ENCODE peak calls at places on chromosome 1, in seven cellular contexts. One of them, this sample, is unnamed.

GRCh38 chr1:234533034-234533571 is 54.1 kb upstream of the TARBP1 start:
- DNase-seq in progenitor cell of endocrine pancreas: no peak
- DNase-seq in heart right ventricle: peak; percentile 48
- DNase-seq in psoas muscle: peak; percentile 72
- DNase-seq in nephron progenitor cell: no peak
- DNase-seq in CD8-positive, alpha-beta T cell: no peak
- DNase-seq in adrenal gland: peak; percentile 42
- DNase-seq in this sample: no peak

GRCh38 chr1:36323636-36324321 is at the start of gene EVA1B:
- DNase-seq in adrenal gland: peak; percentile 80
- DNase-seq in psoas muscle: peak; percentile 79
- DNase-seq in nephron progenitor cell: peak; percentile 76
- DNase-seq in progenitor cell of endocrine pancreas: peak; percentile 76
- DNase-seq in heart right ventricle: peak; percentile 89
- DNase-seq in CD8-positive, alpha-beta T cell: peak; percentile 31
- DNase-seq in this sample: no peak

GRCh38 chr1:236524892-236525179 is 1.1 kb downstream of the LGALS8 start:
- DNase-seq in adrenal gland: no peak
- DNase-seq in CD8-positive, alpha-beta T cell: no peak
- DNase-seq in heart right ventricle: no peak
- DNase-seq in psoas muscle: no peak
- DNase-seq in progenitor cell of endocrine pancreas: no peak
- DNase-seq in nephron progenitor cell: no peak
- DNase-seq in this sample: no peak

GRCh38 chr1:2303781-2304180 is 75.7 kb downstream of the SKI start:
- DNase-seq in heart right ventricle: no peak
- DNase-seq in progenitor cell of endocrine pancreas: no peak
- DNase-seq in CD8-positive, alpha-beta T cell: no peak
- DNase-seq in nephron progenitor cell: no peak
- DNase-seq in adrenal gland: no peak
- DNase-seq in psoas muscle: no peak
- DNase-seq in this sample: no peak

GRCh38 chr1:209601809-209602657 is 18.5 kb downstream of the CAMK1G start:
- DNase-seq in CD8-positive, alpha-beta T cell: no peak
- DNase-seq in progenitor cell of endocrine pancreas: no peak
- DNase-seq in psoas muscle: no peak
- DNase-seq in nephron progenitor cell: no peak
- DNase-seq in adrenal gland: peak; percentile 51
- DNase-seq in heart right ventricle: no peak
- DNase-seq in this sample: no peak

GRCh38 chr1:151510957-151511635 is at the start of gene CGN:
- DNase-seq in progenitor cell of endocrine pancreas: peak; percentile 94
- DNase-seq in psoas muscle: peak; percentile 83
- DNase-seq in heart right ventricle: peak; percentile 83
- DNase-seq in nephron progenitor cell: peak; percentile 96
- DNase-seq in CD8-positive, alpha-beta T cell: peak; percentile 77
- DNase-seq in adrenal gland: peak; percentile 90
- DNase-seq in this sample: peak; percentile 91

GRCh38 chr1:186188004-186188539 is 187.0 kb downstream of the TPR start:
- DNase-seq in adrenal gland: no peak
- DNase-seq in CD8-positive, alpha-beta T cell: no peak
- DNase-seq in heart right ventricle: no peak
- DNase-seq in psoas muscle: no peak
- DNase-seq in progenitor cell of endocrine pancreas: no peak
- DNase-seq in nephron progenitor cell: no peak
- DNase-seq in this sample: no peak

GRCh38 chr1:115593365-115594259 is 48.2 kb upstream of the VANGL1 start:
- DNase-seq in psoas muscle: no peak
- DNase-seq in heart right ventricle: no peak
- DNase-seq in CD8-positive, alpha-beta T cell: no peak
- DNase-seq in progenitor cell of endocrine pancreas: no peak
- DNase-seq in adrenal gland: no peak
- DNase-seq in nephron progenitor cell: no peak
- DNase-seq in this sample: no peak

GRCh38 chr1:196403803-196404690 is 204.2 kb downstream of the KCNT2 start:
- DNase-seq in psoas muscle: no peak
- DNase-seq in adrenal gland: no peak
- DNase-seq in nephron progenitor cell: no peak
- DNase-seq in progenitor cell of endocrine pancreas: no peak
- DNase-seq in heart right ventricle: no peak
- DNase-seq in CD8-positive, alpha-beta T cell: no peak
- DNase-seq in this sample: no peak

GRCh38 chr1:23693599-23693998 is 2.0 kb downstream of the RPL11 start:
- DNase-seq in psoas muscle: no peak
- DNase-seq in nephron progenitor cell: no peak
- DNase-seq in CD8-positive, alpha-beta T cell: no peak
- DNase-seq in adrenal gland: no peak
- DNase-seq in heart right ventricle: no peak
- DNase-seq in progenitor cell of endocrine pancreas: no peak
- DNase-seq in this sample: no peak

GRCh38 chr1:37795340-37796110 is 1.9 kb downstream of the MANEAL start:
- DNase-seq in adrenal gland: peak; percentile 60
- DNase-seq in nephron progenitor cell: peak; percentile 91
- DNase-seq in psoas muscle: peak; percentile 53
- DNase-seq in heart right ventricle: peak; percentile 61
- DNase-seq in progenitor cell of endocrine pancreas: peak; percentile 68
- DNase-seq in CD8-positive, alpha-beta T cell: no peak
- DNase-seq in this sample: no peak

GRCh38 chr1:203522237-203522636 is 28.3 kb downstream of the OPTC start:
- DNase-seq in heart right ventricle: no peak
- DNase-seq in CD8-positive, alpha-beta T cell: no peak
- DNase-seq in adrenal gland: no peak
- DNase-seq in nephron progenitor cell: peak; percentile 30
- DNase-seq in psoas muscle: no peak
- DNase-seq in progenitor cell of endocrine pancreas: no peak
- DNase-seq in this sample: peak; percentile 93

GRCh38 chr1:66396212-66396890 is 137.6 kb upstream of the SGIP1 start:
- DNase-seq in progenitor cell of endocrine pancreas: no peak
- DNase-seq in adrenal gland: no peak
- DNase-seq in nephron progenitor cell: no peak
- DNase-seq in heart right ventricle: no peak
- DNase-seq in psoas muscle: no peak
- DNase-seq in CD8-positive, alpha-beta T cell: no peak
- DNase-seq in this sample: no peak

GRCh38 chr1:39828734-39829133 is 40.1 kb upstream of the BMP8B start:
- DNase-seq in psoas muscle: no peak
- DNase-seq in CD8-positive, alpha-beta T cell: no peak
- DNase-seq in progenitor cell of endocrine pancreas: no peak
- DNase-seq in heart right ventricle: no peak
- DNase-seq in adrenal gland: no peak
- DNase-seq in nephron progenitor cell: no peak
- DNase-seq in this sample: no peak

GRCh38 chr1:39829791-39830533 is 41.3 kb upstream of the BMP8B start:
- DNase-seq in CD8-positive, alpha-beta T cell: no peak
- DNase-seq in heart right ventricle: no peak
- DNase-seq in psoas muscle: no peak
- DNase-seq in adrenal gland: no peak
- DNase-seq in progenitor cell of endocrine pancreas: no peak
- DNase-seq in nephron progenitor cell: no peak
- DNase-seq in this sample: no peak

GRCh38 chr1:39825432-39825941 is 36.8 kb upstream of the BMP8B start:
- DNase-seq in psoas muscle: no peak
- DNase-seq in CD8-positive, alpha-beta T cell: no peak
- DNase-seq in adrenal gland: no peak
- DNase-seq in nephron progenitor cell: no peak
- DNase-seq in heart right ventricle: no peak
- DNase-seq in progenitor cell of endocrine pancreas: no peak
- DNase-seq in this sample: no peak

GRCh38 chr1:39827201-39827600 is 38.5 kb upstream of the BMP8B start:
- DNase-seq in adrenal gland: no peak
- DNase-seq in psoas muscle: no peak
- DNase-seq in heart right ventricle: no peak
- DNase-seq in nephron progenitor cell: no peak
- DNase-seq in CD8-positive, alpha-beta T cell: no peak
- DNase-seq in progenitor cell of endocrine pancreas: no peak
- DNase-seq in this sample: no peak

GRCh38 chr1:39826583-39826982 is 37.9 kb upstream of the BMP8B start:
- DNase-seq in heart right ventricle: no peak
- DNase-seq in progenitor cell of endocrine pancreas: no peak
- DNase-seq in adrenal gland: no peak
- DNase-seq in nephron progenitor cell: no peak
- DNase-seq in CD8-positive, alpha-beta T cell: no peak
- DNase-seq in psoas muscle: no peak
- DNase-seq in this sample: no peak
- TF ChIP-seq CTCF in heart right ventricle: no peak
- TF ChIP-seq CTCF in progenitor cell of endocrine pancreas: no peak
- TF ChIP-seq CTCF in adrenal gland: no peak
- TF ChIP-seq CTCF in nephron progenitor cell: no peak
- TF ChIP-seq CTCF in CD8-positive, alpha-beta T cell: no peak
- TF ChIP-seq CTCF in psoas muscle: no peak
- TF ChIP-seq CTCF in this sample: no peak

GRCh38 chr1:90475623-90476022 is 241.5 kb downstream of the BARHL2 start:
- DNase-seq in nephron progenitor cell: no peak
- DNase-seq in adrenal gland: no peak
- DNase-seq in heart right ventricle: no peak
- DNase-seq in CD8-positive, alpha-beta T cell: no peak
- DNase-seq in psoas muscle: no peak
- DNase-seq in progenitor cell of endocrine pancreas: no peak
- DNase-seq in this sample: no peak
- TF ChIP-seq CTCF in nephron progenitor cell: peak; percentile 21
- TF ChIP-seq CTCF in adrenal gland: no peak
- TF ChIP-seq CTCF in heart right ventricle: no peak
- TF ChIP-seq CTCF in CD8-positive, alpha-beta T cell: no peak
- TF ChIP-seq CTCF in psoas muscle: no peak
- TF ChIP-seq CTCF in progenitor cell of endocrine pancreas: peak; percentile 45
- TF ChIP-seq CTCF in this sample: peak; percentile 26

GRCh38 chr1:212917858-212918257 is 32.5 kb upstream of the VASH2 start:
- DNase-seq in psoas muscle: no peak
- DNase-seq in heart right ventricle: no peak
- DNase-seq in CD8-positive, alpha-beta T cell: no peak
- DNase-seq in nephron progenitor cell: no peak
- DNase-seq in adrenal gland: no peak
- DNase-seq in progenitor cell of endocrine pancreas: no peak
- DNase-seq in this sample: no peak

GRCh38 chr1:212920246-212920645 is 30.1 kb upstream of the VASH2 start:
- DNase-seq in progenitor cell of endocrine pancreas: no peak
- DNase-seq in CD8-positive, alpha-beta T cell: no peak
- DNase-seq in heart right ventricle: no peak
- DNase-seq in psoas muscle: no peak
- DNase-seq in adrenal gland: no peak
- DNase-seq in nephron progenitor cell: no peak
- DNase-seq in this sample: no peak

GRCh38 chr1:212917134-212917485 is 33.2 kb upstream of the VASH2 start:
- DNase-seq in nephron progenitor cell: no peak
- DNase-seq in CD8-positive, alpha-beta T cell: no peak
- DNase-seq in heart right ventricle: no peak
- DNase-seq in progenitor cell of endocrine pancreas: no peak
- DNase-seq in adrenal gland: no peak
- DNase-seq in psoas muscle: no peak
- DNase-seq in this sample: no peak

GRCh38 chr1:212918751-212919150 is 31.6 kb upstream of the VASH2 start:
- DNase-seq in progenitor cell of endocrine pancreas: no peak
- DNase-seq in CD8-positive, alpha-beta T cell: no peak
- DNase-seq in nephron progenitor cell: no peak
- DNase-seq in heart right ventricle: no peak
- DNase-seq in adrenal gland: no peak
- DNase-seq in psoas muscle: no peak
- DNase-seq in this sample: no peak

GRCh38 chr1:212920895-212921294 is 29.4 kb upstream of the VASH2 start:
- DNase-seq in progenitor cell of endocrine pancreas: no peak
- DNase-seq in adrenal gland: no peak
- DNase-seq in nephron progenitor cell: no peak
- DNase-seq in heart right ventricle: no peak
- DNase-seq in CD8-positive, alpha-beta T cell: no peak
- DNase-seq in psoas muscle: no peak
- DNase-seq in this sample: no peak
- TF ChIP-seq CTCF in progenitor cell of endocrine pancreas: peak; percentile 25
- TF ChIP-seq CTCF in adrenal gland: peak; percentile 26
- TF ChIP-seq CTCF in nephron progenitor cell: no peak
- TF ChIP-seq CTCF in heart right ventricle: no peak
- TF ChIP-seq CTCF in CD8-positive, alpha-beta T cell: no peak
- TF ChIP-seq CTCF in psoas muscle: peak; percentile 27
- TF ChIP-seq CTCF in this sample: no peak

DNA sequence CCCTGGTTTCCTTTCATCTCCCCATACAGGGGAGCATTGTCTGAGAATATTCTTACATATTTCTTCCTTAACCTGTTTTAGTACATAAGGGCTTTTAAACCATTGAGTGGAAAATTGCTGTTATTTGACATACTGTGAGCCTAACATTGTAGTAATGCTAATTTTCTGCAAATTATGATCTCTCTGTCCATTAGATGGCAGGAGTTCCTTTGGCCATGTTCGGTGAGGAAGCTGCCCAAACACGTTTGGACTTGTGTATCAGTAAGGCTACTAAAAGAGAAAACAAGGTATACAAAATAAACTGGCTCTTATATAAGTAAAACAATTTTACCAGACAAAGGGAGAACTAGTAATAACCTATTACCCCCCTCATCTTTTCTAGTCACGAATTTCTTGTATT is 29.2 kb downstream of the CDC7 start:
- DNase-seq in psoas muscle: no peak
- DNase-seq in progenitor cell of endocrine pancreas: no peak
- DNase-seq in adrenal gland: peak; percentile 56
- DNase-seq in CD8-positive, alpha-beta T cell: no peak
- DNase-seq in nephron progenitor cell: no peak
- DNase-seq in heart right ventricle: no peak
- DNase-seq in this sample: no peak
- TF ChIP-seq CTCF in psoas muscle: no peak
- TF ChIP-seq CTCF in progenitor cell of endocrine pancreas: no peak
- TF ChIP-seq CTCF in adrenal gland: peak; percentile 42
- TF ChIP-seq CTCF in CD8-positive, alpha-beta T cell: no peak
- TF ChIP-seq CTCF in nephron progenitor cell: no peak
- TF ChIP-seq CTCF in heart right ventricle: peak; percentile 41
- TF ChIP-seq CTCF in this sample: no peak

This sample was measured in D721Med.